ENCODE peak calls at places on chromosome 5, in seven cellular contexts. Q is anterior cingulate cortex; L is memory B cell; A is T-helper 2 cell; F is activated naive CD8-positive, alpha-beta T cell treated with anti-CD3 and anti-CD28 coated beads, Interleukin-2, amount 50 U/mL, for 24 hours; W is coronary artery; C is activated T-cell treated with anti-CD3 and anti-CD28 coated beads, Interleukin-2, amount 50 U/mL, for 72 hours. T is an unnamed sample.
A peak's percentile ranks its signal among the peaks of the same experiment; 100 is the strongest.

GRCh38 chr5:177496111-177497010 is 1.0 kb downstream of the PDLIM7 start:
- DNase-seq in Q (no peak), L (no peak), A (no peak), F (peak; percentile 50), W (peak; percentile 93), C (peak; percentile 52), T (peak; percentile 87)

GRCh38 chr5:99025298-99026045 is 96.7 kb upstream of the CHD1 start:
- DNase-seq in Q (no peak), L (no peak), A (no peak), F (no peak), W (no peak), C (no peak), T (no peak)

GRCh38 chr5:174454464-174454863 is 269.9 kb upstream of the MSX2 start:
- DNase-seq in Q (no peak), L (no peak), A (peak; percentile 10), F (no peak), W (no peak), C (no peak), T (no peak)

GRCh38 chr5:83009408-83009807 is 67.8 kb downstream of the TMEM167A start:
- DNase-seq in Q (no peak), L (no peak), A (no peak), F (no peak), W (no peak), C (no peak), T (no peak)

GRCh38 chr5:114377946-114378345 is 16.1 kb downstream of the KCNN2 start:
- DNase-seq in Q (no peak), L (no peak), A (no peak), F (no peak), W (no peak), C (no peak), T (no peak)

GRCh38 chr5:66307647-66308257 is 163.7 kb downstream of the SREK1 start:
- DNase-seq in Q (no peak), L (peak; percentile 53), A (no peak), F (no peak), W (no peak), C (peak; percentile 21), T (no peak)

GRCh38 chr5:54539001-54539400 is 21.4 kb downstream of the SNX18 start:
- DNase-seq in Q (no peak), L (no peak), A (no peak), F (no peak), W (no peak), C (no peak), T (no peak)

GRCh38 chr5:138229387-138229786 is 16.3 kb upstream of the CDC23 start:
- DNase-seq in Q (no peak), L (no peak), A (no peak), F (no peak), W (no peak), C (no peak), T (no peak)

GRCh38 chr5:94618493-94619328 is at the start of the genes KIAA0825 and SLF1:
- DNase-seq in Q (peak; percentile 71), L (peak; percentile 71), A (peak; percentile 79), F (peak; percentile 87), W (peak; percentile 88), C (peak; percentile 88), T (peak; percentile 90)

GRCh38 chr5:178232124-178232919 is at the start of gene PHYKPL:
- DNase-seq in Q (no peak), L (peak; percentile 65), A (peak; percentile 58), F (peak; percentile 74), W (peak; percentile 86), C (peak; percentile 83), T (peak; percentile 85)

GRCh38 chr5:144436007-144436406 is 265.3 kb downstream of the KCTD16 start:
- DNase-seq in Q (no peak), L (no peak), A (no peak), F (no peak), W (no peak), C (no peak), T (no peak)

GRCh38 chr5:91053733-91054010 is 329.4 kb downstream of the ARRDC3 start:
- DNase-seq in Q (no peak), L (no peak), A (no peak), F (no peak), W (no peak), C (no peak), T (no peak)

T was measured in type B pancreatic cell.